ENCODE peak calls at places on chromosomes 1 and 21, in five cellular contexts. Z is psoas muscle; E is upper lobe of right lung; N is CD4-positive, CD25-positive, alpha-beta regulatory T cell; C is neural progenitor cell. Q is an unnamed sample. For H3K4me1, the result is how much of the 10 kb centered on the place peaks cover.

GRCh38 chr21:27572681-27573080 is 605.8 kb upstream of the ADAMTS5 start:
- DNase-seq in E (no peak), N (no peak), C (no peak), Z (no peak), Q (no peak)

GRCh38 chr1:94247146-94248094 is 10.0 kb upstream of the ARHGAP29 start:
- DNase-seq in N (no peak), Z (peak), E (peak), C (peak), Q (peak)

GRCh38 chr1:54052470-54052933 is 502 bp downstream of the TMEM59 start:
- DNase-seq in Z (no peak), N (no peak), C (peak), E (no peak), Q (no peak)

GRCh38 chr1:96473791-96474452 is 247.7 kb upstream of the PTBP2 start:
- DNase-seq in C (peak), E (no peak), Z (no peak), N (no peak), Q (no peak)

GRCh38 chr1:99992760-99993467 is 23.1 kb downstream of the SLC35A3 start:
- DNase-seq in Z (no peak), C (no peak), N (no peak), E (no peak), Q (no peak)

GRCh38 chr1:3174487-3175247 is 105.7 kb downstream of the PRDM16 start:
- DNase-seq in C (no peak), N (no peak), Z (peak), E (peak), Q (peak)

GRCh38 chr1:159311679-159312078 is 9.5 kb downstream of the FCER1A start:
- DNase-seq in Z (no peak), N (no peak), C (no peak), E (no peak), Q (no peak)

GRCh38 chr1:225454733-225455132 is 26.9 kb upstream of the LBR start:
- DNase-seq in C (no peak), Z (peak), N (no peak), E (no peak), Q (no peak)

GRCh38 chr1:22876359-22877111 is 96.1 kb downstream of the LACTBL1 start:
- DNase-seq in Z (no peak), E (no peak), C (peak), N (no peak), Q (no peak)

GRCh38 chr1:114339379-114339778 is 171.6 kb downstream of the TRIM33 start:
- DNase-seq in Z (no peak), C (no peak), E (no peak), N (no peak), Q (no peak)

GRCh38 chr1:5554784-5555183 is 437.4 kb downstream of the NPHP4 start:
- DNase-seq in Z (no peak), E (no peak), N (no peak), C (no peak), Q (no peak)

GRCh38 chr1:8889103-8889846 is 10.8 kb upstream of the ENO1 start:
- DNase-seq in C (no peak), N (no peak), E (peak), Z (no peak), Q (peak)

GRCh38 chr1:216710042-216710441 is 13.2 kb downstream of the ESRRG start:
- DNase-seq in E (no peak), C (peak), N (no peak), Z (no peak), Q (no peak)

GRCh38 chr1:22223176-22223575 is 80.3 kb upstream of the WNT4 start:
- DNase-seq in C (no peak), N (no peak), E (peak), Z (no peak), Q (no peak)

GRCh38 chr1:156889802-156890585 is 3.5 kb upstream of the PEAR1 start:
- DNase-seq in N (peak), E (peak), C (peak), Z (peak), Q (peak)

GRCh38 chr1:200979574-200980451 is 43.7 kb downstream of the KIF21B start:
- DNase-seq in E (no peak), Z (no peak), N (peak), C (peak), Q (no peak)

GRCh38 chr1:193104496-193104905 is 713 bp downstream of the GLRX2 start:
- DNase-seq in N (no peak), Z (no peak), C (peak), E (peak), Q (no peak)

GRCh38 chr1:116133696-116134095 is 22.5 kb downstream of the MAB21L3 start:
- DNase-seq in C (no peak), E (no peak), Z (no peak), N (no peak), Q (no peak)

GRCh38 chr1:230291731-230292620 is 134.2 kb downstream of the PGBD5 start:
- DNase-seq in Z (peak), E (peak), N (no peak), C (peak), Q (no peak)

GRCh38 chr21:20443558-20444155 is 554.6 kb upstream of the NCAM2 start:
- DNase-seq in N (no peak), Z (no peak), C (peak), E (no peak), Q (no peak)

GRCh38 chr1:223319913-223320600 is 43.9 kb downstream of the SUSD4 start:
- DNase-seq in N (no peak), Z (no peak), C (peak), E (no peak), Q (no peak)

GRCh38 chr1:70382682-70383081 is 28.2 kb upstream of the ANKRD13C start:
- DNase-seq in Z (no peak), C (no peak), E (no peak), N (no peak), Q (no peak)

GRCh38 chr1:154557939-154558609 is 388 bp downstream of the UBE2Q1 start:
- DNase-seq in Z (peak), C (no peak), E (peak), N (peak), Q (no peak)

GRCh38 chr1:207268337-207268736 is 53.1 kb upstream of the CD55 start:
- DNase-seq in N (no peak), C (no peak), Z (no peak), E (no peak), Q (no peak)

GRCh38 chr1:183330335-183330734 is 87.8 kb downstream of the NMNAT2 start:
- DNase-seq in Z (no peak), C (no peak), N (no peak), E (no peak), Q (no peak)

GRCh38 chr21:39332175-39332574 is 16.7 kb downstream of the HMGN1 start:
- DNase-seq in C (no peak), E (no peak), Z (no peak), N (no peak), Q (no peak)

GRCh38 chr21:27561116-27561515 is 594.2 kb upstream of the ADAMTS5 start:
- DNase-seq in N (no peak), C (no peak), E (peak), Z (peak), Q (no peak)

GRCh38 chr1:53366901-53367502 is 39.1 kb upstream of the LRP8 start:
- DNase-seq in N (no peak), Z (no peak), C (no peak), E (peak), Q (no peak)

GRCh38 chr1:239717097-239718051 is 331.0 kb downstream of the CHRM3 start:
- DNase-seq in Z (no peak), N (peak), C (no peak), E (no peak), Q (no peak)

GRCh38 chr1:224116131-224116530 is 2.2 kb downstream of the FBXO28 start:
- DNase-seq in Z (no peak), C (peak), E (no peak), N (peak), Q (no peak)

GRCh38 chr21:21806711-21807597 is 808.7 kb downstream of the NCAM2 start:
- DNase-seq in C (no peak), N (no peak), E (no peak), Z (no peak), Q (no peak)

GRCh38 chr1:201270616-201271390 is 12.5 kb upstream of the PKP1 start:
- DNase-seq in C (no peak), Z (no peak), N (no peak), E (no peak), Q (no peak)

GRCh38 chr1:36562181-36562685 is 79.5 kb upstream of the CSF3R start:
- DNase-seq in C (no peak), E (no peak), Z (no peak), N (no peak), Q (no peak)

GRCh38 chr21:41817228-41817627 is 50.4 kb upstream of the RIPK4 start:
- DNase-seq in N (peak), E (peak), Z (no peak), C (peak), Q (no peak)

GRCh38 chr1:203219171-203219570 is 10.3 kb downstream of the CHIT1 start:
- DNase-seq in N (no peak), C (no peak), Z (no peak), E (no peak), Q (no peak)
- H3K4me1 ChIP-seq in N (under half), C (under half), Z (under half), E (under half), Q (under half)

GRCh38 chr1:26474824-26475223 is 2.6 kb downstream of the HMGN2 start:
- DNase-seq in Z (no peak), E (no peak), C (no peak), N (no peak), Q (no peak)

GRCh38 chr1:26471498-26472329 is 526 bp upstream of the HMGN2 start:
- DNase-seq in N (peak), Z (peak), C (peak), E (peak), Q (peak)

GRCh38 chr1:26472901-26473845 is 933 bp downstream of the HMGN2 start:
- DNase-seq in E (peak), Z (peak), C (peak), N (peak), Q (peak)

GRCh38 chr1:26471201-26471497 is 1.1 kb upstream of the HMGN2 start:
- DNase-seq in E (no peak), N (no peak), Z (no peak), C (no peak), Q (no peak)

DNA sequence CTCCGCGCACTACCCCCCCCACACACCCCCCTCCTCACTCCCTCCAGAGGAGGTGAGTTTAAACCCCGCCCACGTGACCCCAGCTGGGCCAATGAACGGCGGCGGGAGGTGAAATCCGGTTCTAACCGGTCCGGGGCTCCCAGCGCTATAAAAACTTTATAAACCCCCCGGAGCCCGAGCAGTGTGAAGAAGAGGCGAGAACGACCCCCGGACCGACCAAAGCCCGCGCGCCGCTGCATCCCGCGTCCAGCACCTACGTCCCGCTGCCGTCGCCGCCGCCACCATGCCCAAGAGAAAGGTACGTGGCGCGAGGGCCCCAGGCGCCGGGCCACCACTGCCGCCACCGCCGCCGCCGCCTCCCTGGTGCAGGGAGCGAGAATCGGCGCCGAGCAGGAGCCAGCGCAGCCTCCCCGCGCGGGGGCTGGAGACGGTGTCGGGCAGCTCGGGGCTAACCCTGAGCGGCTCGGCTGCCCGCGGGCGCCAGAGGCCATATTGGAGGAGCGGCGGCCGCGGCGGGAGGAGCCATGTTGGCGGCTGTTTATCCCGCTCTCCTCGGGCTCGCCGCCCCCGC is at the start of gene HMGN2:
- DNase-seq in E (peak), Z (peak), C (peak), N (peak), Q (peak)
- H3K27ac ChIP-seq in E (peak), Z (peak), C (peak), N (peak), Q (peak)

GRCh38 chr1:29177022-29177705 is 4.5 kb downstream of the SRSF4 start:
- DNase-seq in E (no peak), C (no peak), Z (no peak), N (no peak), Q (no peak)

GRCh38 chr1:29172415-29172814 is 9.3 kb downstream of the SRSF4 start:
- DNase-seq in N (no peak), E (no peak), C (no peak), Z (no peak), Q (no peak)

GRCh38 chr1:29179641-29180184 is 2.0 kb downstream of the SRSF4 start:
- DNase-seq in N (no peak), Z (no peak), C (no peak), E (no peak), Q (no peak)

GRCh38 chr1:29180497-29181412 is 945 bp downstream of the SRSF4 start:
- DNase-seq in C (no peak), E (no peak), N (no peak), Z (no peak), Q (peak)

DNA sequence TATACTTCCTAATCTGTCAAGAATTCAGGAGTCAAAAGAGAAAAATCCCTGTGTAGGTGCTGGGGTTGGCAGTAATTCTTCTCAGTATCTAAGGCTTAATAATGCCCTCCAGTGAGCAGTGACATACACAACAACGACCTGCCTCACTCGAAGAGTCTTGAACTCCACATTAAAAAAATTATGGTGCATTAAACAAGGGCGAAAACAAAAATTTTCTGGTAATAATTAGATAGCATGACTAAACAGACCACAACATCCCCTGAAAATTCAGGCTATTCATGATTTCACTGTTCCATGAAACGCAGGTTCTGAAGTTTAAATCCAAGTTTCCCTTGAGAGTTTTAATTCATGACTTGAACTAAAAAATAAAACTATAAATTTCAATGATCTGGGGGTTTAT is 5.1 kb downstream of the SRSF4 start:
- DNase-seq in N (no peak), C (no peak), E (no peak), Z (no peak), Q (no peak)
- H3K4me1 ChIP-seq in N (half or more), C (under half), E (half or more), Z (under half), Q (half or more)

DNA sequence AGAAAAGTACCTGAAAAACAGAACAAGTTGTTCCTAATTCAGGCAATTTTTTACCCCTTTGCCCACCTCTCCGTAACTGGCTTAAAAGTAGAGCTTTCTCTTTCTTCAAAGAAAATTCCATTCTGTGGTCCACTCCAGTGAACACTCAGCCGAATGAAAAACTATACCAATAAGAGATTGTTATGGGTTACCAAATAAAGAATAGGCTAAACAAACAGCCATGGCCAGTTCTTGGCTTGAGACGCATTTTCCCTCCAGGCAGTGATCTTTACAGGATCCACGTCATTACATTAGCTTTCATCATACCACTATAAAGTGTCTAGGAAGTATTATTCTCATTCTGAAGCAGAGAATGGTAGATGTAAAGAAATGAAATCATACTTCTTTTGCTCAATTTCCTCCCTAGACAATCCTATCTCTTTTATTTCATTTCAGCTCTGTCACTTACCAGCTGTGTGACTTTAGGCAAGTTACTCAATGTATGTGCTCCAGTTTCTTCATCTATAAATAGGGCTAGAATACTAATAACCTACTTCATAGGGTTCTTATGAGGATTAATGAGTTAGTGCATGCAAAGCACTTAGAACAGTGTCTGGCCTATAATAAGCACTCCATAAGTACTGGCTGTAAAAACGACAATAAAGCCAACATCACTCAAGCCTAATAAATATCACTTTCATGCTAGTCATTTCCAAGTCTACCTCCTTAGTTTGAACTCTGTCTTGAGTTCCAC is 26.5 kb upstream of the TRIM45 start:
- DNase-seq in N (no peak), Z (no peak), E (no peak), C (no peak), Q (no peak)
- H3K27ac ChIP-seq in N (no peak), Z (peak), E (no peak), C (no peak), Q (peak)

DNA sequence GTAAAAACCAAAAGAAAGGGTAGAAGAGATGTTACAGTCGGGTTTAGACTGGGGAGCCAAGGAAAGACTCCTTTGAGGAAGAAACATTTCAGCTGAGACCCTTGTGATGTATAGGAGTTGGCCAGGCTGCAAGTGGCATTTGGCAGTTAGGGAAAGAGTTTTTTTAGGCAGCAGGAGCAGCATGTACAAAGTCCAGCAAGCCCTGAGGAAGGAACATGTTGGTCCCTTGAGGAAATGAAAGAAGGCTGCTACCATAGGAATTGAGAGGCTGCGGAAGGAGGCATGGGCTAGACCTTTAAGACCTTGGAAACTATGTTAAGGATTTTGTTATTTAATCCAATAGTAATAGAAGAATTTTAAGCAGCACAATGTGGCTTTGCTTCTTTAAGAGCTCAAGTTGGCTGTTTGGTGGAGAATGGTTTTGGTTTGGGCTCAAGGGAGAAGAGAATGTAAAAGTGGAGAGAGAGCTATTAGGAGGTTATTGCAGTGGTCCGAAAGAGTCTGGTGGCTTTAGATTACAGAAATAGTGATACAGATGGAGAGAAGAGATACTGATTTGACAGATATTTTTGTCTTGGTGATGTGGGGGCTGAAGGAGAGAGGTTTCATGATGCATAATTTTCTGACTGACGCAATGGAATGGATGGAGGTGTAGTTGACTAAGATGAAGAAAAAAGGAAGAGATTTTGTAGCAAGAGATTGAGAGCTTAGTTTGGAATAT is 26.6 kb downstream of the SMAP2 start:
- DNase-seq in N (no peak), Z (no peak), E (no peak), C (no peak), Q (no peak)
- H3K4me1 ChIP-seq in N (half or more), Z (under half), E (under half), C (under half), Q (under half)

DNA sequence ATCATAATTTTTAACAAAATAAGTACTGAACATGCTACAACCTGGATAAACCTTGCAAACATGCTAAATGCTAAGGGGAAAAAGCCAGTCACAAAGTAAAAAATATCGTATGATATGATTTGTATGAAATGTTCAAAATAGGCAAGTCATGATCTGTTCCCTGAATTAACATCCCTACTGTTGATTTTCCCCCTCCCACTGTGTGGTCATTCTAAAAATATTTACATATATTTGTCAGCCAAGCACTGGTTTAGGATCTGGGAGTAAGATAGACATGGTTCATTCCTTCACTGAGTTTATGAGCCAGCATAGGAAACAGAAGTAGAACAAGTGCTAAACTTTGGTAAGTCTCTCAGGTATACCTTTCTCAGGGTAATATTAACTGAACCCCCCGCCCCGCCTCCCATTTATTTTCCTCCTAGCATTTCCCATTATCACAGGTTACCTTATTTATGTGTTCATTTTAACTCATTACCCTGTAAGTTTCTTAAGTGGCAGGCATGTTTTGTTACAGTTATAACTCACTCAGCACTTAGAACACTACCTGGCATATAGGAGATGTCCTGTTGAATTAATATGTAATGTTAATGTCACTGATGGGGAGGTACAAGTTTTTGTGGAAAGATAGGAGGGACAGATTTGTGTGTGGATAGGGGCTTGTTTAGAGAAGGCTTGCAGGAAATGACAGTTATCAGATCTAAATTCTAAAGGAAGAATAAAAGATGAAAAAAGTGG is 12.3 kb downstream of the UQCRH start:
- DNase-seq in C (no peak), Z (no peak), N (no peak), E (no peak), Q (no peak)
- H3K27ac ChIP-seq in C (peak), Z (no peak), N (no peak), E (no peak), Q (no peak)

GRCh38 chr1:64894438-64895196 is 71.7 kb downstream of the JAK1 start:
- DNase-seq in C (no peak), Z (no peak), E (no peak), N (no peak), Q (no peak)

GRCh38 chr1:64896546-64896945 is 69.8 kb downstream of the JAK1 start:
- DNase-seq in N (no peak), C (no peak), E (no peak), Z (no peak), Q (no peak)

GRCh38 chr1:64893921-64894320 is 72.4 kb downstream of the JAK1 start:
- DNase-seq in N (no peak), E (no peak), Z (no peak), C (no peak), Q (no peak)

GRCh38 chr1:64892576-64893573 is 73.5 kb downstream of the JAK1 start:
- DNase-seq in N (no peak), Z (no peak), E (no peak), C (peak), Q (no peak)

GRCh38 chr1:64895500-64895899 is 70.8 kb downstream of the JAK1 start:
- DNase-seq in C (no peak), Z (no peak), E (no peak), N (no peak), Q (no peak)
- H3K4me1 ChIP-seq in C (under half), Z (half or more), E (half or more), N (half or more), Q (half or more)

Q was measured in right atrium auricular region.